ENCODE peak calls at places on chromosomes 16 and 17, in five cellular contexts. G is tibial artery; K is CD8-positive, alpha-beta T cell; W is fibroblast of lung; E is cardiac muscle cell. Y is an unnamed sample.

GRCh38 chr17:71287246-71287828 is 833.5 kb upstream of the SOX9 start:
- DNase-seq in G (no peak), W (no peak), K (no peak), E (peak; percentile 22), Y (no peak)

GRCh38 chr17:39950871-39951348 is 11.9 kb upstream of the GSDMA start:
- DNase-seq in E (peak; percentile 42), K (no peak), W (peak; percentile 12), G (no peak), Y (no peak)

GRCh38 chr17:82283208-82283749 is 9.8 kb upstream of the CSNK1D start:
- DNase-seq in K (no peak), E (peak; percentile 58), W (peak; percentile 86), G (no peak), Y (no peak)

GRCh38 chr17:61884864-61885263 is 21.5 kb upstream of the BRIP1 start:
- DNase-seq in G (no peak), E (no peak), K (no peak), W (no peak), Y (no peak)

GRCh38 chr16:56312556-56312955 is 112.8 kb downstream of the AMFR start:
- DNase-seq in K (no peak), G (no peak), E (no peak), W (no peak), Y (no peak)

GRCh38 chr16:6360641-6361040 is 972.0 kb upstream of the RBFOX1 start:
- DNase-seq in W (no peak), E (no peak), K (no peak), G (no peak), Y (no peak)

GRCh38 chr16:12794486-12795399 is 8.9 kb downstream of the CPPED1 start:
- DNase-seq in W (no peak), E (no peak), K (no peak), G (no peak), Y (no peak)

GRCh38 chr16:4564661-4565267 is 8.6 kb downstream of the C16orf96 start:
- DNase-seq in G (no peak), W (no peak), E (no peak), K (no peak), Y (no peak)

GRCh38 chr17:49882434-49882833 is 34.6 kb upstream of the TAC4 start:
- DNase-seq in W (no peak), E (no peak), G (no peak), K (no peak), Y (no peak)

GRCh38 chr17:60193482-60193881 is 43.7 kb downstream of the CA4 start:
- DNase-seq in G (no peak), E (no peak), W (no peak), K (no peak), Y (no peak)

GRCh38 chr17:36657763-36658490 is 56.5 kb downstream of the MRM1 start:
- DNase-seq in G (peak; percentile 24), E (peak; percentile 27), K (peak; percentile 17), W (no peak), Y (peak; percentile 25)

GRCh38 chr17:39653316-39653661 is 11.9 kb upstream of the TCAP start:
- DNase-seq in G (no peak), W (no peak), E (no peak), K (no peak), Y (no peak)

GRCh38 chr17:1182831-1183578 is 3.2 kb upstream of the ABR start:
- DNase-seq in W (no peak), K (no peak), G (no peak), E (no peak), Y (no peak)

GRCh38 chr17:40301315-40301714 is 7.7 kb upstream of the RARA start:
- DNase-seq in K (no peak), E (no peak), W (no peak), G (no peak), Y (no peak)

GRCh38 chr17:57264776-57265175 is 8.5 kb downstream of the MSI2 start:
- DNase-seq in K (no peak), G (no peak), W (no peak), E (no peak), Y (no peak)

GRCh38 chr17:62996221-62996620 is 30.2 kb downstream of the TANC2 start:
- DNase-seq in G (no peak), E (no peak), W (no peak), K (no peak), Y (no peak)

GRCh38 chr16:50791522-50791921 is 49.6 kb downstream of the CYLD start:
- DNase-seq in G (no peak), W (no peak), E (no peak), K (no peak), Y (no peak)

DNA sequence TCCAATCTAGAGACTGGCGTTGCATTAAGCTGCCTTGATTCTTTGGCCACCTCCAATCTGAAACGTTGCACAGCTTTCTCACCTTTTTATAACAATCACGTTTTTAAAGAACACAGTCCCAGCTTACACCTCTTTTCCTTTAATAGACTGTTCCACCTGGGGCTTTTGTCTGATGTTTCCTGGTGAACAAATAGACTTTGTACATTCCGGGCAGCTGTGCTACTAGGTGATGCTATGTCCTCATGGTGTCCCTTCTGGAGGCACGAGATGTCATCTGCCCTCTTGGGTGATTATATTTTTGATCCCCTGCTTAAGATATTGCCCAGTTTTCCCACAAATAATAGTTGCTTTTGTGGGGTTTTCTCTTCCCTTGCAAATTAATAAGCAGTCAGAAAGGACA is 225.5 kb downstream of the SOX9 start:
- DNase-seq in G (no peak), K (no peak), E (no peak), W (no peak), Y (no peak)
- H3K27me3 ChIP-seq in G (peaks cover 17% of the 10 kb centered on the region), K (no peaks in the 10 kb centered on the region), E (no peaks in the 10 kb centered on the region), W (no peaks in the 10 kb centered on the region), Y (no peaks in the 10 kb centered on the region)

DNA sequence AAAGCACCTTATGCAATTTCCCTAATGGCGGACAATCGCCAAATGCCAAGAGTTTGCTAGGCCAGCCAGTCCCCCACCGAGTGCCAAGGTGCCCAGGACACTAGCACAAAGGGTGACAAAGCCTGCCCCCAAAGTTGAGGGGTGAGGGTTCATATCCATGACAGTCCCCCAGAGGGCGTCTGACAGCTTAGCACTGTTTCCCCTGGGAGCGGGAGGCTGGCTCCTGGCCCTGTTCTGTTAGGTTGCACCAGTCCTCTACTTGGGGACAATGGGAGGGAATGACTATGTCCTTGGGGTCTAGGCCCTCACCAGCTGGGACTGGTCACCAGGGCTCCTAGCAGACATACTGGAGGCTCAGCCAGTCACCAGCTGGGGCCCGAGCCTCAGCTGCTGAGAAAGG is 66.9 kb downstream of the MYO18A start:
- DNase-seq in W (no peak), G (no peak), E (no peak), K (no peak), Y (no peak)
- TF ChIP-seq CTCF in W (no peak), G (no peak), E (peak; percentile 4), K (no peak), Y (no peak)

DNA sequence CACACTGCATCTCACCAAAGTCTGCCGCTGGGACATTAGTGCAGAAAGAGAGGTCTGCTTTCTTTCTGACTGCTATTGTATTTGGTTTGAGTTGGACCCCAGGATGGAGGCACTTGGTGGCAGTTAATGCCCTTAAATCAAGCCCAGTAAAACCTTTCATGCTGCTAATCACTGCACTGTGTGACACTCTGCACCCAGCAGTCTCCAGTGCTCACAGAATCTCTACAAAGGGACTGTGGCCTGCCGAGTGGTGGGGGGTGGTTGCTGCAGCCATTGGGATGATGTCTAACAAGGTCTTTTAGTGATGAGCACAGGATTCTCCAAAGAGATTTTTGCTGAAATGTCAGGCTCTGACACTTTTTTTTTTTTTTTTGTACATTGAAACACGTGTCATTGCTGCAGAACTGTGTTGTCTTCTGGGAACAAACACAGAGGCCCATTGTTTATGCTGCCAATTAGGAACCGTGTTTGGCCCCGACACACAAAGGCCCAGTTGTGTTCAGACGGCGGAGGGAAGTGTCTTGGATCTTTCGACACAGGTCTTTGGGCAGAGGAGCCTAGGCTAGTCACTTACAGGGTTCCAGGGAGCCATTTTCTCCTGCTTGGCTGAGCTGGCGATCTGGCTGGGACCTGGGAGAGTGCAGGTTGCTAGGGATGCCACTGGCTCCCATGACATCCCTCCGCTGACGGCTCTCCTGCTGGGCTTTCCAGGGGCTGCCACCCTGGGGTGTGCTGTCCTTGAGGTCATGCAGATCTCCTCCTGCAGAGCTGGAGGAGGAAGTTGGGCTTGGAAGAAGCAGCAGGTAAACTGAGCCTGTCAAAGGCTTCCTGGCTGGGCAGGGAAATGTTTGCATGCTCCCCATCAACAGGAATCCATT is 16.2 kb upstream of the TNRC6C start:
- DNase-seq in G (no peak), W (no peak), K (no peak), E (peak; percentile 44), Y (peak; percentile 80)
- H3K27me3 ChIP-seq in G (no peaks in the 10 kb centered on the region), W (peaks cover 6% of the 10 kb centered on the region), K (no peaks in the 10 kb centered on the region), E (no peaks in the 10 kb centered on the region), Y (no peaks in the 10 kb centered on the region)

GRCh38 chr16:88312732-88313131 is 70.0 kb upstream of the ZNF469 start:
- DNase-seq in W (no peak), K (no peak), E (no peak), G (no peak), Y (no peak)
- TF ChIP-seq CTCF in W (no peak), K (no peak), E (no peak), G (no peak), Y (no peak)

DNA sequence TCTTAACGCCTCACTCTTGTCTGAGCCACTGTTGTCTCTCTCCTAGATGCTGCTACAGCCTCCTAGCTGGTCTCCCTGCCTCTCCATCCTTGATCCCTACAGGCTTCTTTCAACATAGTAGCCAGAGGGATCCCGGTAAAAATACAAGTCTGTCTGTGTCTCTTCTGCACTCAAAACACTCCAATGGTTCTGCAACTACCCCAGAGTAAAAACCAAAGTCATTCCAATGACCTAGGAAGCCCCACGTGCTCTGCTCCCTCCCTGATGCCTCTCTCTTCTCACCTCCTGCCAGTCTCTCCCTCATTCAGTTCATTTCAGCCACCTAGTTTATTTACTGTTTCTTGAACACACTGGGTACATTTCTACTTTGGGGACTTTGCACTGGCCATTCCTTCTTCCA is 135.2 kb downstream of the NPIPB5 start:
- DNase-seq in E (no peak), K (no peak), G (no peak), W (no peak), Y (no peak)
- H3K27me3 ChIP-seq in E (no peaks in the 10 kb centered on the region), K (no peaks in the 10 kb centered on the region), G (peaks cover 10% of the 10 kb centered on the region), W (peaks cover 14% of the 10 kb centered on the region), Y (peaks cover 6% of the 10 kb centered on the region)

DNA sequence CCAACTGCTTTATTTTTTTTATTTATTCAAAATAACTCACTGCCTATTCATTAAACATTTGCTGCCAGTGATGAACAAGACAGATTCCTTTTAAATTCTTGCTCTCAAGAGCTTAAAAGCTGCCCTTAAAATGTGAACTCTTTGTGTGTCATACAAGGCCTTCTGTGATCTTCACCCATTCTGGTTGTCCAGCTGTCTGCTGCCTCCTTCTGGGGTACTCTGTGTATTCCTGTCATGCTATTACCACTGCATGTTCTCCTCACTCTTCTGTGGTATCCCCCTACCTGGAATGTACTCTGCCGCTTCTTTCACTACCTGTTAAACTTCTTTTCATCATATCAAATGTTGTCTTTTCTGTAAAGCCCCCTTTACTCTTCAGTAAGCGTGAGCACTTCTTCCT is 165.8 kb downstream of the CHD9 start:
- DNase-seq in K (no peak), G (no peak), W (no peak), E (peak; percentile 50), Y (no peak)
- TF ChIP-seq CTCF in K (peak; percentile 35), G (peak; percentile 10), W (peak; percentile 40), E (peak; percentile 26), Y (peak; percentile 27)